ENCODE peak calls at places on chromosomes 7 and 10, in five cellular contexts. E, W, A, V and K are unnamed samples.

GRCh38 chr7:98137134-98137825 is 30.6 kb downstream of the LMTK2 start:
- DNase-seq in V (no peak), A (no peak), W (no peak), E (no peak), K (no peak)

GRCh38 chr7:25391295-25391861 is 163.1 kb upstream of the NPVF start:
- DNase-seq in V (no peak), E (peak), W (peak), A (no peak), K (no peak)

GRCh38 chr10:86363184-86363832 is 3.3 kb downstream of the GRID1 start:
- DNase-seq in E (no peak), A (peak), W (no peak), V (no peak), K (peak)

GRCh38 chr7:148856891-148857290 is 27.2 kb downstream of the EZH2 start:
- DNase-seq in W (no peak), E (no peak), V (no peak), A (no peak), K (no peak)

GRCh38 chr10:6969659-6970058 is 389.6 kb upstream of the PRKCQ start:
- DNase-seq in A (no peak), W (no peak), V (no peak), E (no peak), K (no peak)

GRCh38 chr10:1597370-1598146 is 139.8 kb downstream of the ADARB2 start:
- DNase-seq in E (no peak), W (no peak), V (no peak), A (no peak), K (no peak)

GRCh38 chr10:76025124-76025477 is 593.7 kb downstream of the LRMDA start:
- DNase-seq in A (no peak), W (no peak), V (no peak), E (no peak), K (no peak)

GRCh38 chr7:95169678-95170077 is 154.7 kb downstream of the PON1 start:
- DNase-seq in W (no peak), E (no peak), V (no peak), A (no peak), K (no peak)

GRCh38 chr7:128774921-128775320 is 673 bp downstream of the OPN1SW start:
- DNase-seq in A (no peak), V (no peak), E (no peak), W (no peak), K (no peak)

GRCh38 chr10:22599048-22599561 is 115.3 kb downstream of the PIP4K2A start:
- DNase-seq in V (no peak), W (no peak), E (no peak), A (no peak), K (no peak)

GRCh38 chr7:140726304-140726703 is 29.8 kb downstream of the NDUFB2 start:
- DNase-seq in W (peak), V (no peak), A (no peak), E (no peak), K (no peak)

GRCh38 chr7:132066776-132067175 is 509.5 kb downstream of the PLXNA4 start:
- DNase-seq in W (no peak), E (no peak), A (no peak), V (peak), K (no peak)

GRCh38 chr10:46293832-46294640 is 7.2 kb downstream of the ANTXRL start:
- DNase-seq in A (no peak), V (no peak), E (no peak), W (no peak), K (peak)

GRCh38 chr7:133837248-133837647 is 289.9 kb upstream of the LRGUK start:
- DNase-seq in W (no peak), A (no peak), E (no peak), V (no peak), K (no peak)

GRCh38 chr10:78830062-78830974 is 238.4 kb upstream of the ZMIZ1 start:
- DNase-seq in W (no peak), E (no peak), V (no peak), A (no peak), K (peak)

GRCh38 chr7:30778246-30779025 is 7.2 kb downstream of the MINDY4 start:
- DNase-seq in A (no peak), E (no peak), V (peak), W (no peak), K (no peak)

GRCh38 chr10:68153473-68154210 is 44.4 kb downstream of the MYPN start:
- DNase-seq in V (peak), E (peak), W (no peak), A (no peak), K (peak)

GRCh38 chr10:114925675-114926204 is 12.3 kb upstream of the TRUB1 start:
- DNase-seq in V (no peak), W (no peak), E (peak), A (no peak), K (peak)

GRCh38 chr7:16484453-16485158 is 19.1 kb upstream of the SOSTDC1 start:
- DNase-seq in W (no peak), E (no peak), V (no peak), A (no peak), K (no peak)

GRCh38 chr10:26881600-26882331 is 21.0 kb upstream of the ABI1 start:
- DNase-seq in V (no peak), E (peak), W (peak), A (no peak), K (no peak)

GRCh38 chr7:83562960-83563359 is 86.0 kb downstream of the SEMA3E start:
- DNase-seq in A (no peak), W (no peak), E (no peak), V (no peak), K (no peak)

GRCh38 chr10:54908019-54908418 is 107.0 kb upstream of the PCDH15 start:
- DNase-seq in E (no peak), A (no peak), W (no peak), V (no peak), K (no peak)

GRCh38 chr10:513393-513792 is 176.1 kb downstream of the DIP2C start:
- DNase-seq in A (no peak), W (no peak), V (no peak), E (no peak), K (no peak)

GRCh38 chr7:150756858-150757257 is 19.6 kb downstream of the GIMAP5 start:
- DNase-seq in W (peak), A (no peak), E (no peak), V (no peak), K (no peak)

GRCh38 chr10:8790390-8790789 is 735.9 kb downstream of the GATA3 start:
- DNase-seq in W (no peak), E (no peak), V (no peak), A (no peak), K (no peak)

GRCh38 chr7:158487546-158488224 is 99.9 kb downstream of the PTPRN2 start:
- DNase-seq in W (no peak), A (no peak), V (no peak), E (no peak), K (no peak)

GRCh38 chr10:62437696-62438095 is 63.5 kb downstream of the ZNF365 start:
- DNase-seq in V (no peak), W (peak), A (no peak), E (peak), K (no peak)

GRCh38 chr7:99128076-99128950 is 15.6 kb downstream of the SMURF1 start:
- DNase-seq in E (peak), V (no peak), W (no peak), A (no peak), K (no peak)

GRCh38 chr10:47403401-47404318 is 19.6 kb upstream of the ZNF488 start:
- DNase-seq in V (no peak), A (no peak), W (no peak), E (no peak), K (no peak)

GRCh38 chr7:68014031-68014774 is 1017.6 kb downstream of the TYW1 start:
- DNase-seq in A (no peak), E (peak), V (no peak), W (no peak), K (no peak)

GRCh38 chr10:25083546-25084111 is 67.2 kb downstream of the THNSL1 start:
- DNase-seq in V (no peak), E (no peak), A (no peak), W (no peak), K (no peak)

GRCh38 chr10:59904431-59905065 is 1.8 kb downstream of the CCDC6 start:
- DNase-seq in E (no peak), W (no peak), V (no peak), A (no peak), K (no peak)

GRCh38 chr10:35813219-35813618 is 171.1 kb upstream of the FZD8 start:
- DNase-seq in E (no peak), W (no peak), A (no peak), V (peak), K (no peak)

GRCh38 chr7:27482219-27482618 is 180.5 kb downstream of the HIBADH start:
- DNase-seq in E (no peak), A (no peak), V (no peak), W (no peak), K (no peak)

GRCh38 chr7:129187681-129188371 is 607 bp upstream of the SMO start:
- DNase-seq in A (no peak), E (no peak), W (no peak), V (no peak), K (no peak)

GRCh38 chr10:96651998-96652431 is 65.2 kb upstream of the TM9SF3 start:
- DNase-seq in W (no peak), V (no peak), A (no peak), E (no peak), K (peak)